ENCODE peak calls at places on chromosomes 1 and 21, in five cellular contexts. Z, U, H, R and X are unnamed samples. For H3K4me1 and H3K27me3, the result is how much of the 10 kb centered on the place peaks cover.

GRCh38 chr21:41967708-41968107 is 13.9 kb upstream of the C2CD2 start:
- ATAC-seq in Z (no peak), U (no peak), H (no peak), R (no peak), X (no peak)

GRCh38 chr1:161218301-161219077 is 3.4 kb downstream of the FCER1G start:
- ATAC-seq in Z (no peak), U (no peak), H (no peak), R (no peak), X (no peak)

GRCh38 chr1:218284377-218284916 is 646 bp upstream of the RRP15 start:
- ATAC-seq in Z (peak), U (no peak), H (no peak), R (peak), X (peak)

GRCh38 chr1:201088901-201089525 is 23.2 kb downstream of the CACNA1S start:
- ATAC-seq in Z (no peak), U (no peak), H (no peak), R (no peak), X (no peak)

GRCh38 chr1:65002156-65002507 is 35.8 kb upstream of the JAK1 start:
- ATAC-seq in Z (no peak), U (no peak), H (no peak), R (peak), X (no peak)

GRCh38 chr21:29669416-29669815 is 270.4 kb downstream of the GRIK1 start:
- ATAC-seq in Z (no peak), U (no peak), H (no peak), R (no peak), X (no peak)

GRCh38 chr1:168582690-168583325 is 6.4 kb downstream of the XCL1 start:
- ATAC-seq in Z (no peak), U (no peak), H (no peak), R (no peak), X (peak)

GRCh38 chr21:14116080-14116481 is 94.7 kb downstream of the LIPI start:
- ATAC-seq in Z (no peak), U (peak), H (no peak), R (no peak), X (no peak)

GRCh38 chr1:153728305-153729066 is 636 bp downstream of the INTS3 start:
- ATAC-seq in Z (peak), U (no peak), H (peak), R (peak), X (peak)

GRCh38 chr1:230824571-230825060 is 43.7 kb downstream of the C1orf198 start:
- ATAC-seq in Z (peak), U (no peak), H (peak), R (peak), X (no peak)
- H3K4me1 ChIP-seq in Z (half or more), U (under half), H (half or more), R (under half), X (half or more)

DNA sequence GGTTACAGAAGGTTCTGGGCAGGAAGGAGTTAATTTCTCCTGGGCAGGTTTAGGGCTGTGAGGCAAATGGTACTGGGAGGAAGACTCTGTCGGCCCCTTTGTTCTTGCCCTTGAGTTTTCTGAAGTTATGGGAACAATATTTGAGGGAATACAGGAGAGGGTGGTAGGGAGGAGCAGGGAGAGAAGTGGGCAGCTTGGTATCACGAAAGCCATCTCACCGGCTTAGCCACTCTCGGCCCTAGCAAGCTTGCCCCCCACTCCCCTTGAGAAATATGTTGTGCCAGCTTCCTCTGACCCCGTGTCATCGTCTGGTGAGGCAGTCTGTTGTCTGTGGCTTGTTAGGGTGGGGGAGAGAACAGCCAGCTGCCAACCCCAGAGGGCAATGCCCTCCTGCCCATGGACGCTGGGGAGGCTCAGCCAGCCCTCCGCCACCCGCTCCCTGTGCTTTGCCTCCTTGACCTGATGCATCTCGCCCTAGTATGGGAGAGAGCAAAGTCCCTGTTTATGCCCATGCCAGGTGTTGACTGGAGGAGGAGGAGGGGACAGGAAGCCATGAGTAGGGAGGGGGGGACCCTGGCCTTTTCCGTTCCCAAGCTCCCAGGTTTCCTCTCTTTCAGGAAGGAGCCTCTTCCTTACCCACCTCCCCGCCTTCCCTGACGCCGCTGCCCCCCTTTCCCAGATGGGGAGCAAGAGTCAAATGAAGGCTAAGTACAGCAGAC is 1.2 kb downstream of the EFNA1 start:
- ATAC-seq in Z (peak), U (peak), H (peak), R (peak), X (no peak)
- H3K27me3 ChIP-seq in Z (under half), U (under half), H (under half), R (under half), X (under half)

GRCh38 chr21:45556302-45556644 is 14.0 kb upstream of the SLC19A1 start:
- ATAC-seq in Z (no peak), U (no peak), H (no peak), R (no peak), X (no peak)

GRCh38 chr21:45555557-45556301 is 13.5 kb upstream of the SLC19A1 start:
- ATAC-seq in Z (peak), U (peak), H (peak), R (peak), X (peak)

GRCh38 chr21:45552696-45553391 is 10.6 kb upstream of the SLC19A1 start:
- ATAC-seq in Z (no peak), U (no peak), H (no peak), R (no peak), X (no peak)

GRCh38 chr21:45555251-45555556 is 13.0 kb upstream of the SLC19A1 start:
- ATAC-seq in Z (no peak), U (no peak), H (no peak), R (no peak), X (no peak)

DNA sequence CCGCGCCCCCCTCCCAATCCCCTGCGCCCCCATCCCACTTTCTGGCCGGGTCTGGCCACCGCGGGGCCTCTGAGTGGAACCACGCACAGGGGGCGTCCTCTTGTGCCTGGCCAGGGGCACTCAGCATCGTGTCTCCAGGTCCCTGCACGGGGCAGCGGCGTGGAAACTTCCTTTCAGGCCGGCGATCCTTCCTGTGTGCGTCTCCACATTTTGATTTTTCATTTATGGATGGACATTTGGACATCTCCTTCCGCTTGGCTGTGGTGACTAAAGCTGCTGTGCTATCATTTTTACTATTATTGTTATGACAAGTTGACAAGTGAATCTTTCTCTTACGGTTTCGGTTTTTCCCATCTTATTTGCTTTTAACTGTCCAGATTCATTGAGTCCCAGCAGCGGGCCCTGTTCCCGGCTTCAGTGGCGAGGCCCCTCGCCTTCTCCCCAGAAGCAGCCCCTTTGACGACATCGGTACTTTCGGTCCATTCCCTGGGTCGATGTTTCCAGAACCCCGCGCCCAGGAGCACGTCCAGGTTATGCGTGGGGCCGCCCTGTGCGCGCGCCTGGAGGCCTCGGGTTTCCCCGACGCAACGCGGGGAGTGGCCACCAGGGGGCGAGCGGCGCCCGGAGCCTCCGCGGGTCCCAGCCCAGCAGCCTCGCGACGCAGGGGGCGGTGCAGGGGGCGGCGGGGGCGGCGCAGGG is 12.4 kb upstream of the SLC19A1 start:
- ATAC-seq in Z (peak), U (peak), H (peak), R (peak), X (peak)
- H3K4me1 ChIP-seq in Z (under half), U (under half), H (under half), R (under half), X (under half)

DNA sequence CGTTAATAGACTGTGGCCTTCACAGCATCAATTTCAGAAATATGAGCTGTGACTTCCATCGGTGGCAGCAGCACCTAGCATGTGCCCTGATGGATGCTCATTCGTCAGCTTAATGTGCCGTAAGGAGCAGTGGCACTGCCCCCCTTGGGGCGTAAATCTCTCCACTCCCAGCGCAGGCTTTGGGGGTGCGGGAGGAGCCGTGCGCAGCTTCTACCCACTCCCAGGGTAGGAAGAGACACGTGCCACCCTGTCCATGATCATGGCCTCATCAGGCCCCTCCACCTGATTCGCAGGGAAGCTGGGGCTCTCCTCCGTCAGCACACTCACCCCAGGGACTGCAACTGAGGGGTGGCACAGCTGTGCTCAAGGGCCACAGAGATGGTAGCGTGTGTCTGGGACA is 149.5 kb downstream of the NPHP4 start:
- ATAC-seq in Z (no peak), U (no peak), H (no peak), R (no peak), X (no peak)
- H3K27me3 ChIP-seq in Z (under half), U (under half), H (under half), R (under half), X (half or more)

GRCh38 chr21:43721225-43721605 is 2.3 kb downstream of the PDXK start:
- ATAC-seq in Z (no peak), U (no peak), H (no peak), R (no peak), X (no peak)

GRCh38 chr21:43720539-43721224 is 1.8 kb downstream of the PDXK start:
- ATAC-seq in Z (no peak), U (no peak), H (no peak), R (no peak), X (no peak)

GRCh38 chr21:43726686-43727570 is 8.0 kb downstream of the PDXK start:
- ATAC-seq in Z (no peak), U (no peak), H (peak), R (no peak), X (no peak)

GRCh38 chr21:43721939-43722338 is 3.0 kb downstream of the PDXK start:
- ATAC-seq in Z (no peak), U (no peak), H (no peak), R (no peak), X (no peak)

DNA sequence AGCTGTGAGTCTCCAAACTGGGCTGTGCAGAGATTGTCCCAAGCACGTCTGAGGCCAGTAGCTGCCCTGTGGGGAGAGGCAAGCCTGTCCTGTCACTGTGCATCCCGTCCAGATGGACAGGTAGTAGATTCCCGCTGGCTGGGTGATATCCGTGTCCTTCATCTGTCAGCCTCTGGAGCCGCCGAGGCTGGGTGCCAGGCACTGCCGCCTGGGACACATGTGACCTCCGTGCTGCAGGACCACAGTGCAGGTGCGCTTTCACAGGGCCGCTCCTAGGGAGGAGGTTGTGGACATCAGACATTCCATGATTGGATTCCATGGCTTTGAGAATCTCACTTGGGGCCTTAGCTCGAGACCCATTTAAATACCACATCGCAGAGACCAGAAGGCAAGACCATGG is 4.7 kb downstream of the PDXK start:
- ATAC-seq in Z (no peak), U (no peak), H (no peak), R (no peak), X (no peak)
- H3K4me1 ChIP-seq in Z (half or more), U (under half), H (under half), R (under half), X (under half)

DNA sequence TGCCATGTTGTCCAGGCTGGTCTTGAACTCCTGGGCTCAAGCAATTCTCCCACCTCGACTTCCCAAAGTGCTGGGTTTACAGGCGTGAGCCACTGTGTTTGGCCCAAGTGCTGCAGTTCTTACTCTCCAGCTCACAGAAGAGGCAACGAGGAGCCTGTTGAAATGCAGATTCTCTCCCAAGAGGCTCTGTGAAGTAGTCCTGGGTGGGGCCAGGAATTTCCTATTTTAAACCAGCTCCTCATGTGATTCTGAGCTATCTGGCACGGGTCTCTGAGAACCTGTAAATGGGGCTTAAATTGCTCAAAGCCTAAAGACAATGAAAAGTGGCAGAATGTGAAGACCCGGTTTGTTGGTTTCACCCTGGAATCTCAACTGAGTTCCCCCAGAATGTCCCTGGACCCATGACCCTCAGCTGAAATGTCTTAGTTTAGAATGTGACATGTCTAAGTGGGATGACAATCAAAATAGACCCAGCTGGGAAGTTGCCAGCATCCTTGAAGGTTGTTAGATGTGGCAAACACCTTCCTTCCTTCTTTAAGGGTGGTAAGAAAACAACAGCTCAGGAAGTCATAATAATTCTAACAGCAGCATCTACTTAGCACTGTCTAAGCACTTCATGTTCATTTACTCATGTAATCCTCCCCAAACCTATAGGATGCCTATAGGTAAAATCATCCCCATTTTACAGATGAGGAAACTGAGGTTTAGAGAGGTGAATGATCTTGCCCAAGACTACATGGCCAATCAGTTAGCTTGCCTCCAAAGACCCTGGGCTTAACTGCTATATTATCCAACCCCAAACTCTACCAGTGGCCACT is 20.8 kb upstream of the ATP5PO start:
- ATAC-seq in Z (no peak), U (peak), H (no peak), R (no peak), X (peak)
- H3K27me3 ChIP-seq in Z (under half), U (under half), H (under half), R (under half), X (under half)

GRCh38 chr21:32214654-32215305 is 64.1 kb downstream of the MIS18A start:
- ATAC-seq in Z (no peak), U (no peak), H (no peak), R (peak), X (no peak)

GRCh38 chr21:32209580-32209979 is 69.3 kb downstream of the MIS18A start:
- ATAC-seq in Z (no peak), U (no peak), H (no peak), R (no peak), X (no peak)

GRCh38 chr21:32216293-32216692 is 62.6 kb downstream of the MIS18A start:
- ATAC-seq in Z (no peak), U (no peak), H (no peak), R (no peak), X (no peak)

GRCh38 chr21:32215306-32215685 is 63.6 kb downstream of the MIS18A start:
- ATAC-seq in Z (no peak), U (no peak), H (no peak), R (no peak), X (no peak)

GRCh38 chr21:32212116-32212515 is 66.7 kb downstream of the MIS18A start:
- ATAC-seq in Z (no peak), U (no peak), H (no peak), R (no peak), X (no peak)
- H3K4me1 ChIP-seq in Z (under half), U (under half), H (under half), R (under half), X (under half)

DNA sequence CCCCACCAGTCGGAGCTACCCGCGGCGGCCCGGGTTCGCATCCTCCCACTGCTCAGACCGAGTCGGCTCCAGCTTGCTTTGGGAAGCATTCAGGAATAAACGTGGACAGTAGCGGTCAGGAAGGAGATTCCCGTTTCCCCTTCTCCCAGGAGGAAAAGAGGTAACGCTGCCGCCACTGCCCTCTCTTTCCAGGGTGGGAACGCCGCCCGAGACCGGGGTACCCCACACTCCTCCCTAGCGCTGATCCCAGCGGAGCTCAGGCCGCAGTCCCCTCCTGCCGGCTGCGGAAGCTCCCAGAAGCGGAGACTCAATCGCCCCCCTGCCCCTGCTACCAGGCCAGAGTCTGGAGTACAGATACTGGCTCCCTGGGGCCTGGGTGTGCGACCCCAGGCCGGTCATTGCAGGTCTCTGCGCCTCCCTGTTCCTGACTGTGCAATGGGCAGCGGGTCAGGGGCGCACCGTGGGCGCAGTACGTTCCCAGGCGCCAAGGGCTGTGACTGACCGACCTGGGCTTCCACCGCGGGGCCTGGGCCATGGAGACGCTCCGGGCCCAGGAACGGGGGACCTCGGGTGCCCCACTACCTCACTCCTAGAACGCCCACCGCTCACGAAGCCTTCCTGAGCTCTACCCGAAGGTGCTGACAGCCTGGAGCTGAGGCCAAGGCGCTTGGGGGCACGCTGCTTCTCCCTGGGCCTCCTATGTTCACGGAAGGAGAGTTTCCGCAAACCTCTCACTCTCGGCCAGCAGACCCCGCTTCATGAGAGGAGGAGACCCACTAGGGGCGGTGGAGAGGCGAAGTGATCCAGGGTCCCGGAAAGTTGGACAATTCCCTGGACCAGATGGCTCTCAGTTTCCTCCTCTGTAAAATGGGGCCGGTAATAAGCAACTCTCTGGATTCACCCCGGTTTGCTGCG is 7.8 kb downstream of the DMRTA2 start:
- ATAC-seq in Z (no peak), U (no peak), H (no peak), R (no peak), X (no peak)
- H3K27me3 ChIP-seq in Z (half or more), U (under half), H (half or more), R (under half), X (half or more)

GRCh38 chr1:202580604-202581003 is 129.7 kb downstream of the SYT2 start:
- ATAC-seq in Z (no peak), U (no peak), H (no peak), R (no peak), X (no peak)
- H3K4me1 ChIP-seq in Z (under half), U (under half), H (under half), R (under half), X (half or more)